ENCODE peak calls at places on chromosomes 11 and 22, in ten cellular contexts. K is iPS-NIHi11; P is T-helper 2 cell; H is amygdala; A is stimulated activated CD4-positive, alpha-beta T cell treated with anti-CD3 and anti-CD28 coated beads, Interleukin-15, amount 100 ng/mL, for 24 hours; X is NCI-H2081; L is ELR; Q is AG20443; F is naive thymus-derived CD8-positive, alpha-beta T cell; S is thoracic aorta. I is an unnamed sample.

GRCh38 chr22:27654536-27655445 is 146.8 kb downstream of the MN1 start:
- DNase-seq in K (peak; percentile 80), P (no peak), H (no peak), A (no peak), X (no peak), L (no peak), Q (no peak), F (no peak), S (no peak), I (no peak)

GRCh38 chr11:34654491-34655334 is 33.8 kb downstream of the EHF start:
- DNase-seq in K (peak; percentile 26), P (no peak), H (no peak), A (no peak), X (peak; percentile 55), L (peak; percentile 81), Q (peak; percentile 41), F (no peak), S (no peak), I (peak; percentile 54)

GRCh38 chr11:122720482-122720881 is 65.0 kb downstream of the UBASH3B start:
- DNase-seq in K (no peak), P (no peak), H (no peak), A (no peak), X (no peak), L (peak; percentile 49), Q (no peak), F (no peak), S (no peak), I (no peak)

GRCh38 chr11:28969832-28970231 is 861.6 kb downstream of the METTL15 start:
- DNase-seq in K (peak; percentile 25), P (no peak), H (no peak), A (no peak), X (no peak), L (no peak), Q (no peak), F (no peak), S (no peak), I (no peak)

GRCh38 chr11:43282607-43283440 is 29.0 kb upstream of the API5 start:
- DNase-seq in K (peak; percentile 65), P (no peak), H (peak; percentile 6), A (peak; percentile 55), X (peak; percentile 7), L (peak; percentile 52), Q (peak; percentile 70), F (peak; percentile 3), S (no peak), I (peak; percentile 42)

GRCh38 chr11:109858152-109858551 is 235.0 kb upstream of the ZC3H12C start:
- DNase-seq in K (no peak), P (no peak), H (no peak), A (no peak), X (no peak), L (no peak), Q (no peak), F (no peak), S (no peak), I (no peak)

GRCh38 chr11:110728476-110728875 is 16.2 kb upstream of the ARHGAP20 start:
- DNase-seq in K (no peak), P (no peak), H (no peak), A (no peak), X (no peak), L (no peak), Q (peak; percentile 11), F (no peak), S (no peak), I (no peak)

GRCh38 chr11:84673753-84674152 is 953.4 kb downstream of the DLG2 start:
- DNase-seq in K (peak; percentile 60), P (no peak), H (no peak), A (no peak), X (no peak), L (no peak), Q (peak; percentile 8), F (no peak), S (no peak), I (peak; percentile 71)

GRCh38 chr22:31962392-31963113 is 18.2 kb downstream of the YWHAH start:
- DNase-seq in K (no peak), P (no peak), H (no peak), A (no peak), X (no peak), L (no peak), Q (no peak), F (no peak), S (no peak), I (no peak)

GRCh38 chr11:124865902-124866851 is 945 bp downstream of the ROBO3 start:
- DNase-seq in K (peak; percentile 81), P (peak; percentile 18), H (no peak), A (peak; percentile 73), X (no peak), L (peak; percentile 49), Q (peak; percentile 86), F (peak; percentile 25), S (no peak), I (peak; percentile 73)

GRCh38 chr11:864118-864827 is 21.6 kb downstream of the TSPAN4 start:
- DNase-seq in K (no peak), P (no peak), H (no peak), A (no peak), X (no peak), L (no peak), Q (no peak), F (no peak), S (no peak), I (no peak)

GRCh38 chr11:44627911-44628729 is 62.7 kb downstream of the CD82 start:
- DNase-seq in K (peak; percentile 24), P (no peak), H (peak; percentile 84), A (no peak), X (peak; percentile 92), L (peak; percentile 10), Q (peak; percentile 74), F (no peak), S (no peak), I (no peak)

GRCh38 chr11:125123194-125123946 is 11.9 kb upstream of the TMEM218 start:
- DNase-seq in K (no peak), P (no peak), H (no peak), A (no peak), X (no peak), L (no peak), Q (no peak), F (no peak), S (no peak), I (no peak)

I was measured in HAP-1.